ENCODE peak calls at places on chromosome 2, in four cellular contexts. U is HL-60, B is GM12878, W is aorta. J is an unnamed sample.

GRCh38 chr2:26298638-26299393 is 47.1 kb upstream of the SELENOI start:
- DNase-seq in W (peak), B (peak), U (no peak), J (peak)

GRCh38 chr2:113282747-113283533 is 4.2 kb upstream of the PAX8 start:
- DNase-seq in U (peak), B (no peak), W (peak), J (no peak)

GRCh38 chr2:113138428-113139322 is 11.3 kb downstream of the IL1RN start:
- DNase-seq in W (no peak), U (peak), B (peak), J (peak)

GRCh38 chr2:5690718-5691658 is 1.2 kb upstream of the SOX11 start:
- DNase-seq in W (no peak), U (no peak), B (no peak), J (no peak)

GRCh38 chr2:159973325-159973724 is 89.1 kb downstream of the PLA2R1 start:
- DNase-seq in W (no peak), B (no peak), U (no peak), J (no peak)

GRCh38 chr2:33215299-33215698 is 261.1 kb upstream of the RASGRP3 start:
- DNase-seq in B (no peak), U (no peak), W (peak), J (no peak)

GRCh38 chr2:219131327-219131726 is 29.3 kb downstream of the NHEJ1 start:
- DNase-seq in W (no peak), B (no peak), U (no peak), J (no peak)

GRCh38 chr2:104378853-104379374 is 475.0 kb upstream of the POU3F3 start:
- DNase-seq in W (no peak), B (no peak), U (peak), J (peak)

GRCh38 chr2:213150315-213150951 is 979 bp downstream of the IKZF2 start:
- DNase-seq in B (no peak), U (no peak), W (peak), J (no peak)

GRCh38 chr2:207330912-207331311 is 165.2 kb upstream of the KLF7 start:
- DNase-seq in B (peak), W (no peak), U (no peak), J (peak)

GRCh38 chr2:36367497-36368353 is 12.1 kb downstream of the CRIM1 start:
- DNase-seq in W (no peak), B (no peak), U (no peak), J (no peak)

GRCh38 chr2:150621800-150622199 is 134.3 kb upstream of the RND3 start:
- DNase-seq in B (no peak), W (no peak), U (no peak), J (no peak)

GRCh38 chr2:230947908-230948365 is 22.9 kb upstream of the GPR55 start:
- DNase-seq in W (no peak), B (peak), U (peak), J (peak)

GRCh38 chr2:7612969-7613368 is 695.8 kb downstream of the RNF144A start:
- DNase-seq in U (no peak), W (no peak), B (no peak), J (no peak)

GRCh38 chr2:36919041-36919837 is 47.1 kb downstream of the STRN start:
- DNase-seq in U (no peak), W (no peak), B (no peak), J (no peak)

GRCh38 chr2:185643434-185643833 is 95.2 kb upstream of the FSIP2 start:
- DNase-seq in U (no peak), W (no peak), B (no peak), J (no peak)

GRCh38 chr2:197191948-197192338 is 118.6 kb downstream of the ANKRD44 start:
- DNase-seq in W (no peak), B (no peak), U (no peak), J (peak)

GRCh38 chr2:55150834-55151233 is 81.3 kb downstream of the CLHC1 start:
- DNase-seq in B (no peak), W (peak), U (no peak), J (no peak)

GRCh38 chr2:180187611-180188010 is 180.5 kb upstream of the CWC22 start:
- DNase-seq in U (no peak), W (no peak), B (no peak), J (no peak)

GRCh38 chr2:4464607-4465006 is 761.2 kb downstream of the DCDC2C start:
- DNase-seq in U (no peak), B (no peak), W (no peak), J (no peak)

GRCh38 chr2:15594291-15595256 is 2.9 kb downstream of the DDX1 start:
- DNase-seq in W (no peak), U (no peak), B (no peak), J (no peak)

GRCh38 chr2:165889761-165890242 is 63.8 kb downstream of the TTC21B start:
- DNase-seq in B (no peak), U (no peak), W (no peak), J (no peak)

GRCh38 chr2:213234641-213235040 is 49.6 kb upstream of the SPAG16 start:
- DNase-seq in B (no peak), U (no peak), W (no peak), J (no peak)

GRCh38 chr2:26035110-26035728 is 1.3 kb downstream of the RAB10 start:
- DNase-seq in B (no peak), U (peak), W (no peak), J (peak)

GRCh38 chr2:149049142-149049541 is 10.6 kb downstream of the LYPD6B start:
- DNase-seq in W (no peak), B (no peak), U (no peak), J (no peak)

GRCh38 chr2:64906853-64907536 is 82.2 kb upstream of the SLC1A4 start:
- DNase-seq in B (no peak), W (no peak), U (no peak), J (no peak)

GRCh38 chr2:14288016-14288415 is 344.5 kb upstream of the LRATD1 start:
- DNase-seq in W (no peak), B (no peak), U (no peak), J (no peak)

GRCh38 chr2:46554381-46554780 is 75.0 kb downstream of the TMEM247 start:
- DNase-seq in U (no peak), W (peak), B (no peak), J (no peak)

GRCh38 chr2:174362949-174363348 is 28.2 kb downstream of the SP9 start:
- DNase-seq in W (no peak), U (no peak), B (no peak), J (no peak)

GRCh38 chr2:40287201-40287600 is 164.7 kb downstream of the SLC8A1 start:
- DNase-seq in W (no peak), B (no peak), U (no peak), J (no peak)

GRCh38 chr2:157404363-157404762 is 39.5 kb downstream of the CYTIP start:
- DNase-seq in U (peak), B (peak), W (no peak), J (peak)

GRCh38 chr2:28602136-28602660 is 106.3 kb downstream of the PLB1 start:
- DNase-seq in U (peak), W (no peak), B (no peak), J (no peak)

GRCh38 chr2:172408143-172408766 is 19.1 kb upstream of the ITGA6 start:
- DNase-seq in U (no peak), W (no peak), B (no peak), J (no peak)

GRCh38 chr2:172046080-172046678 is 39.1 kb upstream of the DLX1 start:
- DNase-seq in B (no peak), W (no peak), U (no peak), J (no peak)

GRCh38 chr2:74585406-74586182 is 31.1 kb downstream of the DOK1 start:
- DNase-seq in B (no peak), W (peak), U (peak), J (peak)

GRCh38 chr2:149993316-149993715 is 405.7 kb upstream of the MMADHC start:
- DNase-seq in U (no peak), W (peak), B (no peak), J (no peak)

GRCh38 chr2:100013892-100014677 is 128.3 kb downstream of the AFF3 start:
- DNase-seq in W (peak), U (no peak), B (no peak), J (no peak)

GRCh38 chr2:189203177-189203799 is 23.7 kb upstream of the COL5A2 start:
- DNase-seq in W (no peak), U (no peak), B (no peak), J (no peak)

GRCh38 chr2:44120428-44120827 is 48.2 kb upstream of the PPM1B start:
- DNase-seq in U (peak), W (no peak), B (no peak), J (no peak)

GRCh38 chr2:43055985-43056384 is 170.4 kb downstream of the ZFP36L2 start:
- DNase-seq in W (no peak), B (no peak), U (no peak), J (no peak)